ENCODE peak calls at places on chromosomes 2 and 18, in five cellular contexts. B is tibial nerve, Q is K562, C is body of pancreas, J is thyroid gland. I is an unnamed sample.

GRCh38 chr18:415047-415446 is 85.5 kb downstream of the COLEC12 start:
- DNase-seq in B (no peak), Q (no peak), C (no peak), J (no peak), I (no peak)

GRCh38 chr2:174717273-174717672 is 47.0 kb downstream of the CHRNA1 start:
- DNase-seq in B (no peak), Q (no peak), C (no peak), J (no peak), I (no peak)

GRCh38 chr2:60483400-60483799 is 70.1 kb downstream of the BCL11A start:
- DNase-seq in B (no peak), Q (no peak), C (no peak), J (no peak), I (no peak)

GRCh38 chr2:128640847-128641360 is 322.2 kb upstream of the HS6ST1 start:
- DNase-seq in B (no peak), Q (no peak), C (no peak), J (no peak), I (no peak)

GRCh38 chr2:3210257-3210656 is 167.4 kb downstream of the EIPR1 start:
- DNase-seq in B (no peak), Q (no peak), C (no peak), J (no peak), I (no peak)

GRCh38 chr2:143139835-143140393 is 10.7 kb downstream of the ARHGAP15 start:
- DNase-seq in B (no peak), Q (no peak), C (no peak), J (no peak), I (peak)

GRCh38 chr18:48820483-48821250 is 130.1 kb downstream of the SMAD7 start:
- DNase-seq in B (no peak), Q (no peak), C (peak), J (no peak), I (no peak)

GRCh38 chr2:204441316-204441715 is 104.0 kb upstream of the PARD3B start:
- DNase-seq in B (no peak), Q (no peak), C (no peak), J (no peak), I (no peak)

GRCh38 chr2:202039278-202040100 is 5.8 kb downstream of the FZD7 start:
- DNase-seq in B (no peak), Q (no peak), C (no peak), J (peak), I (no peak)

GRCh38 chr2:174561283-174562275 is 36.0 kb downstream of the WIPF1 start:
- DNase-seq in B (no peak), Q (no peak), C (peak), J (peak), I (no peak)

GRCh38 chr2:132497591-132497990 is 81.0 kb downstream of the GPR39 start:
- DNase-seq in B (no peak), Q (no peak), C (no peak), J (no peak), I (no peak)

GRCh38 chr2:3575534-3576324 is 669 bp downstream of the RPS7 start:
- DNase-seq in B (no peak), Q (peak), C (peak), J (peak), I (peak)

GRCh38 chr2:63186331-63186730 is 135.7 kb downstream of the OTX1 start:
- DNase-seq in B (no peak), Q (no peak), C (no peak), J (no peak), I (no peak)

GRCh38 chr18:50356036-50356945 is 18.6 kb upstream of the SKA1 start:
- DNase-seq in B (no peak), Q (no peak), C (no peak), J (no peak), I (peak)

GRCh38 chr2:1153959-1154358 is 203.3 kb downstream of the SNTG2 start:
- DNase-seq in B (peak), Q (no peak), C (no peak), J (no peak), I (no peak)

GRCh38 chr18:9417081-9417841 is 58.1 kb upstream of the RALBP1 start:
- DNase-seq in B (no peak), Q (no peak), C (no peak), J (peak), I (no peak)

GRCh38 chr2:159879061-159879604 is 81.1 kb upstream of the CD302 start:
- DNase-seq in B (no peak), Q (no peak), C (no peak), J (no peak), I (no peak)

GRCh38 chr2:83686863-83687262 is 772.2 kb downstream of the SUCLG1 start:
- DNase-seq in B (no peak), Q (no peak), C (no peak), J (no peak), I (no peak)

GRCh38 chr18:54775686-54776085 is 52.6 kb upstream of the RAB27B start:
- DNase-seq in B (no peak), Q (peak), C (peak), J (no peak), I (no peak)

GRCh38 chr2:25279091-25279651 is 62.6 kb downstream of the DNMT3A start:
- DNase-seq in B (peak), Q (no peak), C (no peak), J (peak), I (peak)

GRCh38 chr2:26636935-26637334 is 4.2 kb downstream of the CIB4 start:
- DNase-seq in B (no peak), Q (no peak), C (no peak), J (no peak), I (no peak)

GRCh38 chr18:75070625-75071483 is 138.1 kb downstream of the PTGR3 start:
- DNase-seq in B (no peak), Q (peak), C (no peak), J (peak), I (peak)

GRCh38 chr2:109029444-109030193 is 40.6 kb upstream of the EDAR start:
- DNase-seq in B (no peak), Q (no peak), C (no peak), J (no peak), I (no peak)

GRCh38 chr2:39243469-39244123 is at the start of gene CDKL4:
- DNase-seq in B (no peak), Q (no peak), C (no peak), J (peak), I (peak)

GRCh38 chr2:203394519-203395227 is 66.5 kb downstream of the ABI2 start:
- DNase-seq in B (no peak), Q (peak), C (no peak), J (no peak), I (peak)

GRCh38 chr2:54568876-54569298 is 112.8 kb downstream of the SPTBN1 start:
- DNase-seq in B (no peak), Q (peak), C (peak), J (no peak), I (no peak)

GRCh38 chr18:36589857-36590543 is 238.8 kb downstream of the TPGS2 start:
- DNase-seq in B (no peak), Q (no peak), C (no peak), J (no peak), I (no peak)

GRCh38 chr18:43539862-43540261 is 262.6 kb upstream of the SYT4 start:
- DNase-seq in B (no peak), Q (no peak), C (no peak), J (no peak), I (no peak)

GRCh38 chr2:172230783-172231446 is 128.2 kb upstream of the DLX2 start:
- DNase-seq in B (no peak), Q (no peak), C (no peak), J (no peak), I (no peak)

GRCh38 chr2:17621781-17622180 is 81.3 kb downstream of the VSNL1 start:
- DNase-seq in B (no peak), Q (no peak), C (no peak), J (no peak), I (no peak)

GRCh38 chr2:46216213-46216612 is 81.0 kb upstream of the EPAS1 start:
- DNase-seq in B (no peak), Q (no peak), C (no peak), J (no peak), I (no peak)

GRCh38 chr18:41870191-41870590 is 84.8 kb upstream of the PIK3C3 start:
- DNase-seq in B (no peak), Q (no peak), C (no peak), J (no peak), I (no peak)

GRCh38 chr2:43759195-43759594 is 14.6 kb upstream of the DYNC2LI1 start:
- DNase-seq in B (no peak), Q (no peak), C (no peak), J (no peak), I (no peak)

GRCh38 chr2:9802576-9802993 is 40.7 kb upstream of the TAF1B start:
- DNase-seq in B (no peak), Q (no peak), C (peak), J (no peak), I (no peak)
- TF ChIP-seq POLR2A in B (no peak), Q (no peak), C (no peak), J (no peak), I (no peak)

GRCh38 chr2:238379096-238379810 is 47.5 kb upstream of the ASB1 start:
- DNase-seq in B (no peak), Q (no peak), C (peak), J (no peak), I (no peak)
- TF ChIP-seq POLR2A in B (no peak), Q (no peak), C (no peak), J (no peak), I (no peak)

DNA sequence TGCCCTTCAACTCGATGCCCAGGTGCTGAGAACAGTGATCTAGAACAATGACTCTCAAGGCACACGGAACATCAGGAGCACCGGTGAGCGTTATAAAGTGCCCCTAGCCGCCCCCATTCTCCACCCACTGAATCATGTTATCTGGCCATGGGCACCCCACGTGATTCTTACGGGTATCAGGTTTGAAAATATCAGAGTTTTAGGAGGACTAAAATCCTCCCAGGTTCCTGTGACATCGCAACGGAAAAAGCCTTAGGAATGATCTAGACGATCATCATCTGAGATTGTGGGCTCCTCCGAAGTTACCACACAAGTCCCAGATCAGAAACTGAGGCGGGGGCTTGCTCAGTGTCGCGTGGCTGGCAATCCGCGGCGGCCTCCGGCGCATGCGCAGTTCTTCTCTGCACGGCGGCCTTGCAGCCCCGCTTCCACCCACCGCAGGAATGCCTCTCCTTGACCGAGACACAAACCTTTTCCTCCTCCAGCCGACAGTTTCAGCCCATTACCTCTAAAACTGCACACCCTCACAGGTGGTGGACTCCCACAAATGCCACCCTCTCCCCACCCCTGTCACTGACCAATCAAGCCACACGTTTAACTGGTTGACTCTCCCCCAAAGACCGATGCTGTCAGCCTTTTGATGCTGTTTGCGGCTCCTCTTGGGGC is 5.8 kb upstream of the MRPL33 start:
- DNase-seq in B (no peak), Q (peak), C (peak), J (peak), I (peak)
- TF ChIP-seq POLR2A in B (no peak), Q (peak), C (peak), J (no peak), I (no peak)

GRCh38 chr2:169822785-169823392 is 1.8 kb downstream of the METTL5 start:
- DNase-seq in B (no peak), Q (no peak), C (no peak), J (no peak), I (no peak)

GRCh38 chr2:169827272-169828140 is at the start of gene UBR3:
- DNase-seq in B (peak), Q (peak), C (peak), J (peak), I (peak)

GRCh38 chr2:169822036-169822435 is 2.7 kb downstream of the METTL5 start:
- DNase-seq in B (no peak), Q (no peak), C (no peak), J (no peak), I (no peak)

GRCh38 chr2:169823996-169824372 is 721 bp downstream of the METTL5 start:
- DNase-seq in B (no peak), Q (no peak), C (no peak), J (no peak), I (no peak)

DNA sequence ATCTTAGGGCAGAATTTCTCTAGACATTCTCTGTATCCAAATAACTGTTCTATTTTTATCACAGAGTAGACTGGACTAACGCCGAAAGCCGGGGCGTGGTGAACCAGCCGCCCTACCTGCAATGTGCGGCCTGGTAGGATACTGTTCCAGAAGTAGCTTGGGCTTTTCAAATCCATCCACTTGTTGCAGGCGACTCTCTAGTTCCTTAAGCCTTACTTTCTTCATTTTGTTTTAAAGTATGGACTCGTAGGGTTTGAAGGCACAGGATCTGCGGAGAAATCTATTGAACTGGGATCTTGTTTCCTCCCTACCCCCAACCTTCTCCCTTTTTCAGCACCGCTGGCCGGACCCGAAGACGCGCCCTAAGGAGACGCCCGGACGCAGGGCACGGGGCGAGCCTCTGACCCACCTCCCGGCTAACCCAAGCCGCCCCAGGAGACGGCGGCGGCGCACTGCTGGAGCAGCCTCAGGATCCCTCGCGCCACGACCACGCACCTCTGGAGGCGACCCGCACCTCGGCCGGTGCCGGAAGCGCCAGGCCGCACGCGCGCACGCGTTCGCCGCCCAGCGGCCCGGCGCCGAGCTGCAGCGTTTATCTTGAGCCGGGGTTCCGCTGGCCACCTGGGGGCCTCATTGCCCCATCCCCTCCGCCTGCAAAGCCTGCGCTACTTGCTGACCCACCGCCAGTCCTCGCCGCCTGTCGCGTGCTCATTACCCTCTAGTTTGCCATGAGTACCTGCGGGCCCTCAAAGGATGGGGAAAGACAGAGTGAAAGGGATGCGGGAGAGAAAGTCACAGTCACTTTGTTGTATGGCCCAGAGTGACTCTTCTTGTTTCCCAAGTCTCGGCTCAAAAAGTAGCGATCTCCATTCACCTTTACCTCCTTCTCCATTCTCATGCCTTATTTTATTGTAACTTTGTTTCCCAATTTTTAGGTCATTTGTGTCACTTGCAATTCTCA is at the start of gene METTL5:
- DNase-seq in B (peak), Q (peak), C (peak), J (peak), I (peak)
- TF ChIP-seq POLR2A in B (peak), Q (peak), C (peak), J (peak), I (peak)

GRCh38 chr2:215794829-215795546 is 218.4 kb downstream of the MREG start:
- DNase-seq in B (no peak), Q (no peak), C (no peak), J (no peak), I (peak)

GRCh38 chr2:215797676-215798075 is 215.7 kb downstream of the MREG start:
- DNase-seq in B (no peak), Q (no peak), C (no peak), J (no peak), I (no peak)

GRCh38 chr2:215799194-215799593 is 214.2 kb downstream of the MREG start:
- DNase-seq in B (no peak), Q (no peak), C (no peak), J (no peak), I (no peak)

GRCh38 chr2:215793747-215794595 is 219.4 kb downstream of the MREG start:
- DNase-seq in B (no peak), Q (peak), C (no peak), J (peak), I (peak)

GRCh38 chr2:215796160-215796559 is 217.2 kb downstream of the MREG start:
- DNase-seq in B (no peak), Q (no peak), C (no peak), J (peak), I (no peak)
- TF ChIP-seq POLR2A in B (no peak), Q (no peak), C (no peak), J (no peak), I (no peak)

DNA sequence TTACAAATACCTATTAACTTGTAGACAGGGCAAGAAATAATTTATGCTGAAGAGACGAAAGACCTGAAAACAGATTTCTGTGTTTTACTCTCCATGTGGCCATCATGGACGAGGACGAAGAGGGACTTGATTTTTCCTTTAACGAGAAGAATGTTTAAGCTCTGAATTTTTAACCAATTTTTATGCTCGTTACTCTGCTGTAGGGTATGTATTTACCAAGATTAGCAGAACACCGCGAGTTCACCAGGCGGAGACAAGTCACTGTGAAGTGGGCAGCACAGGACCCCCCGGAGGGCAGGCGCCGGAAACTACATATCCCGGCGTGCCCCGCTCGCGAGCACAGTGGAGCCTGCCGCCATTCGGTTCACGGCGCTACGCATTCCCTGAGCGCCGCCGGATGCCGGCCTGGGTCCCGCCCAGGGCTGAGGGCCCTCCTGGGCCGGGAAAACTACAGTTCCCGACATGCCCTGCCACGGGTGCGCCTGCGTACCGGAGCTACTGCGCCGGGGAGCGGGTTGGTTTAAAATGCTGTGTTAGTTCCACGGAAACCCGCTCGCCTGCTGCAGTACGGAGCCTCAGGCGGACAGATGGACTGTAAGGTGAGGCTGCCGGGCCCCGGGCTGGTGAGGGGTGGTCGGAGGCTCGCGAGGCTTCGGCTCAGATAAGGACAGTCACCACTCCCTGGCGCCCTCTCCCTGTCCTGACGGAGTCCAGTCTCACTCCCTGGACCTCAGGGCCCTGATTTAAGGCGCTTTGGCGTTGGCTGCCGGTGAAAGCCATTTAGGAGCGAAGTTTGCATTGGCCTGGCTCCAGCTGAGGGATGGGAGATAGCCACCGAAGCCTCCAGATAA is at the start of gene CCDC150:
- DNase-seq in B (peak), Q (peak), C (peak), J (peak), I (peak)
- TF ChIP-seq POLR2A in B (no peak), Q (peak), C (peak), J (no peak), I (peak)

DNA sequence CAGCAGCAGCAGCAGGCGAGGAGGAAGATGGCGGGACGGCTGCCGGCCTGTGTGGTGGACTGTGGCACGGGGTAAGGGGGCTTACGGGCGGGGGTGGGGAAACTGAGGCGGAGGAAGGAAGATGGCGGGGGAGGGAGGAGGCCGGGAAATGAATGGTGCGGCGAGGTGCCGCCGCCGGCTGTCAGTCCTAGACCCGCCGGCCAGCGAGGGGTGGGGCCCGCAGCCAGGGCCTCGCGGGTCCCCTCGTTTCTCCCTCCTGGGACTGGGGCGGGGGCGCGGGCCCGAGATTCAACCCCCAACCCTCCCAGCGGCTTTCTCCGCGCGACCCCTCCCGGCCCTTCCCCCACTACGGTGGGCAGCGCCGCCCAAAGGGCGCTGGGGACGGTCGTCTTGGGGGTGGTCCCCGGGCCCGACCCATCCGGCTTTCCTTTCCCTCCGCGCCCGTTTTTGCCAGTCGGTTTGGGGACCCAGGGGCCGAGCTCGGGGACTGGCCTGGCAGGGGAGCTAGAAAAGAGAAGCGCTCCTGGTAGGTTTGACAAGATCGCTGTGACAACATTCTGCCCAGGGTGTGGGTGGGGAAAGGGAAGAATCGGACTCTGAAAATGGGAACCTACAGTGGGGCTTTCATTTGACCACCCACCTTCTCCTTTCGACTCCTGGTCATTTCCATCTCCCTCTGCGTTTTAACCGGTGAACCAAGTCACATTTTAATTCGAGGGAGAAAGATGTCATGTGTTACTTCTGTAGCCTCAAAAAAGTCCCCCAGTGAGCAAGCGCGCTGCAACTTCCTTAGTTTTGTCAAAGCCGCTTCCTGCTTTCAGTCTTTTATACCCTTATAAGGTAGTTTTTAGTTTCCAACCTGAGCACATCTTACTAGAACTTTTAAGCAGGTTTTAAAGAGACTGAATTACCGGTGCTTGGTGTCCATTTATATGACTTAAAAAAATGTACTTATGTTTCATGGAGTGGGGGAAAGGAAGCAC is 655 bp downstream of the ACTR3 start:
- DNase-seq in B (peak), Q (peak), C (peak), J (peak), I (peak)
- TF ChIP-seq POLR2A in B (peak), Q (peak), C (peak), J (no peak), I (peak)

I was measured in erythroblast.